ENCODE peak calls at places on chromosome 13, in five cellular contexts. P is stimulated activated CD8-positive, alpha-beta memory T cell treated with anti-CD3 and anti-CD28 coated beads, Interleukin-15, amount 100 ng/mL, for 1 hour; Z is IMR-90; B is stomach; W is activated B cell treated with CpG ODN at 0.5 μM for 24 hours. G is an unnamed sample.

GRCh38 chr13:113564331-113565023 is 20.1 kb upstream of the TFDP1 start:
- DNase-seq in P (no peak), B (peak), W (no peak), Z (no peak), G (no peak)

GRCh38 chr13:50320297-50320862 is 305.1 kb downstream of the KCNRG start:
- DNase-seq in P (no peak), Z (peak), W (no peak), B (no peak), G (no peak)

GRCh38 chr13:96996097-96996496 is 1.8 kb upstream of the OXGR1 start:
- DNase-seq in W (no peak), B (no peak), Z (no peak), P (no peak), G (no peak)

GRCh38 chr13:47168086-47168485 is 271.2 kb upstream of the HTR2A start:
- DNase-seq in W (no peak), Z (peak), P (no peak), B (no peak), G (no peak)

GRCh38 chr13:75803175-75803611 is 167.1 kb downstream of the LMO7 start:
- DNase-seq in B (peak), Z (no peak), W (no peak), P (no peak), G (no peak)

GRCh38 chr13:28474491-28475134 is 20.3 kb downstream of the FLT1 start:
- DNase-seq in B (no peak), W (no peak), Z (no peak), P (no peak), G (no peak)

GRCh38 chr13:19665427-19665859 is 32.0 kb downstream of the MPHOSPH8 start:
- DNase-seq in W (no peak), B (no peak), P (no peak), Z (no peak), G (no peak)

GRCh38 chr13:60583196-60583908 is 186.3 kb downstream of the TDRD3 start:
- DNase-seq in P (no peak), W (no peak), Z (peak), B (no peak), G (no peak)

GRCh38 chr13:94210826-94211225 is 268.7 kb downstream of the DCT start:
- DNase-seq in P (no peak), B (no peak), Z (no peak), W (no peak), G (no peak)

GRCh38 chr13:106318941-106319411 is 216.5 kb downstream of the EFNB2 start:
- DNase-seq in P (no peak), W (no peak), Z (peak), B (no peak), G (no peak)

GRCh38 chr13:52845766-52846566 is 2.5 kb downstream of the PCDH8 start:
- DNase-seq in B (no peak), W (no peak), P (no peak), Z (no peak), G (peak)

GRCh38 chr13:46472384-46472783 is 80.6 kb upstream of the LRCH1 start:
- DNase-seq in B (no peak), Z (no peak), W (no peak), P (no peak), G (no peak)

GRCh38 chr13:60411464-60411863 is 14.4 kb downstream of the TDRD3 start:
- DNase-seq in P (no peak), W (no peak), Z (no peak), B (no peak), G (no peak)

GRCh38 chr13:41295973-41296372 is 15.1 kb upstream of the NAA16 start:
- DNase-seq in Z (no peak), B (no peak), W (no peak), P (no peak), G (no peak)

GRCh38 chr13:65530688-65531087 is 1699.4 kb downstream of the PCDH9 start:
- DNase-seq in B (no peak), Z (no peak), W (no peak), P (no peak), G (no peak)

GRCh38 chr13:44825951-44826350 is 163.3 kb downstream of the NUFIP1 start:
- DNase-seq in Z (no peak), P (no peak), W (no peak), B (no peak), G (no peak)

GRCh38 chr13:80116107-80116506 is 224.8 kb downstream of the SPRY2 start:
- DNase-seq in W (no peak), B (no peak), Z (peak), P (no peak), G (no peak)

GRCh38 chr13:77136902-77137420 is 110.0 kb upstream of the FBXL3 start:
- DNase-seq in Z (peak), W (no peak), B (no peak), P (no peak), G (no peak)

GRCh38 chr13:72864142-72865035 is 82.5 kb downstream of the PIBF1 start:
- DNase-seq in Z (peak), B (no peak), W (no peak), P (no peak), G (no peak)

GRCh38 chr13:25971077-25971476 is 80.7 kb downstream of the SHISA2 start:
- DNase-seq in W (no peak), P (no peak), Z (no peak), B (no peak), G (no peak)

GRCh38 chr13:113981201-113981605 is 7.3 kb upstream of the C13orf46 start:
- DNase-seq in W (no peak), Z (no peak), B (peak), P (no peak), G (peak)

GRCh38 chr13:40813662-40814454 is 24.4 kb downstream of the SLC25A15 start:
- DNase-seq in P (no peak), B (no peak), Z (peak), W (no peak), G (no peak)

GRCh38 chr13:97392020-97392419 is 41.9 kb upstream of the RAP2A start:
- DNase-seq in B (no peak), W (no peak), P (no peak), Z (no peak), G (no peak)

GRCh38 chr13:66114127-66114526 is 1116.0 kb downstream of the PCDH9 start:
- DNase-seq in P (no peak), Z (peak), B (no peak), W (no peak), G (no peak)

GRCh38 chr13:27922974-27923612 is 3.3 kb downstream of the PDX1 start:
- DNase-seq in P (no peak), Z (no peak), W (no peak), B (no peak), G (no peak)

GRCh38 chr13:110445183-110445582 is 116.3 kb downstream of the RAB20 start:
- DNase-seq in B (no peak), Z (peak), W (no peak), P (no peak), G (no peak)

GRCh38 chr13:97521726-97522125 is 87.8 kb downstream of the RAP2A start:
- DNase-seq in Z (no peak), B (no peak), P (no peak), W (no peak), G (no peak)

GRCh38 chr13:44231786-44232516 is 141.7 kb upstream of the SERP2 start:
- DNase-seq in B (peak), W (no peak), P (no peak), Z (peak), G (no peak)

GRCh38 chr13:94369862-94370491 is 109.5 kb downstream of the DCT start:
- DNase-seq in B (no peak), P (no peak), Z (peak), W (no peak), G (no peak)

GRCh38 chr13:110882972-110883371 is 31.9 kb downstream of the ANKRD10 start:
- DNase-seq in Z (peak), B (no peak), P (no peak), W (no peak), G (no peak)

GRCh38 chr13:37306778-37307544 is 201.5 kb upstream of the CSNK1A1L start:
- DNase-seq in Z (peak), W (no peak), P (no peak), B (no peak), G (no peak)

GRCh38 chr13:50650936-50651638 is 192.4 kb downstream of the DLEU7 start:
- DNase-seq in P (no peak), B (no peak), W (no peak), Z (peak), G (no peak)

GRCh38 chr13:54373211-54373610 is 1344.6 kb downstream of the OLFM4 start:
- DNase-seq in W (no peak), B (no peak), Z (no peak), P (no peak), G (no peak)

GRCh38 chr13:99308481-99309087 is 1.4 kb upstream of the GPR183 start:
- DNase-seq in P (no peak), Z (peak), W (no peak), B (no peak), G (no peak)

GRCh38 chr13:49810825-49811526 is 18.5 kb upstream of the KPNA3 start:
- DNase-seq in W (no peak), Z (peak), P (no peak), B (no peak), G (no peak)

GRCh38 chr13:109644069-109644750 is 142.2 kb downstream of the IRS2 start:
- DNase-seq in B (no peak), W (no peak), Z (no peak), P (no peak), G (no peak)

GRCh38 chr13:57128909-57129308 is 11.8 kb upstream of the PRR20A start:
- DNase-seq in W (no peak), Z (no peak), P (no peak), B (no peak), G (no peak)

GRCh38 chr13:28356506-28357064 is 138.3 kb downstream of the FLT1 start:
- DNase-seq in W (no peak), Z (no peak), B (no peak), P (no peak), G (no peak)

GRCh38 chr13:60663788-60664187 is 266.8 kb downstream of the TDRD3 start:
- DNase-seq in W (no peak), B (no peak), Z (no peak), P (no peak), G (no peak)